ENCODE peak calls at places on chromosome 17, in nine cellular contexts. K is GF-D8, S is NCI-H2081, F is T47D, A is neural crest cell, X is left colon, I is NCI-H1417, L is T follicular helper cell, G is heart left ventricle. C is an unnamed sample.
A peak's percentile ranks its signal among the peaks of the same experiment; 100 is the strongest.

GRCh38 chr17:16940116-16940881 is 31.6 kb downstream of the TNFRSF13B start:
- DNase-seq in K (no peak), S (no peak), F (no peak), A (no peak), X (no peak), I (no peak), L (no peak), G (no peak), C (peak; percentile 37)

GRCh38 chr17:79741751-79742588 is 11.2 kb downstream of the ENPP7 start:
- DNase-seq in K (peak; percentile 2), S (peak; percentile 69), F (peak; percentile 90), A (peak; percentile 96), X (peak; percentile 79), I (peak; percentile 87), L (peak; percentile 58), G (peak; percentile 88), C (peak; percentile 83)

GRCh38 chr17:75995385-75995925 is 5.2 kb upstream of the CDK3 start:
- DNase-seq in K (no peak), S (no peak), F (no peak), A (no peak), X (no peak), I (no peak), L (no peak), G (peak; percentile 12), C (no peak)

GRCh38 chr17:59763861-59764260 is 56.4 kb downstream of the VMP1 start:
- DNase-seq in K (no peak), S (no peak), F (no peak), A (no peak), X (no peak), I (no peak), L (no peak), G (no peak), C (no peak)

GRCh38 chr17:15348030-15348429 is 6.6 kb upstream of the TEKT3 start:
- DNase-seq in K (no peak), S (peak; percentile 18), F (no peak), A (no peak), X (peak; percentile 86), I (peak; percentile 21), L (no peak), G (no peak), C (no peak)

GRCh38 chr17:79733692-79734070 is 2.9 kb downstream of the ENPP7 start:
- DNase-seq in K (no peak), S (no peak), F (no peak), A (no peak), X (no peak), I (no peak), L (no peak), G (no peak), C (no peak)

GRCh38 chr17:50817838-50818237 is 17.5 kb upstream of the WFIKKN2 start:
- DNase-seq in K (no peak), S (no peak), F (no peak), A (no peak), X (no peak), I (no peak), L (no peak), G (no peak), C (no peak)

GRCh38 chr17:74870512-74870911 is 2.3 kb downstream of the FDXR start:
- DNase-seq in K (no peak), S (no peak), F (no peak), A (no peak), X (no peak), I (no peak), L (no peak), G (no peak), C (no peak)

GRCh38 chr17:20111538-20111937 is 102.4 kb downstream of the SPECC1 start:
- DNase-seq in K (no peak), S (no peak), F (no peak), A (no peak), X (no peak), I (no peak), L (no peak), G (no peak), C (no peak)

GRCh38 chr17:77096570-77097214 is 44.1 kb upstream of the SEC14L1 start:
- DNase-seq in K (no peak), S (peak; percentile 29), F (no peak), A (no peak), X (no peak), I (no peak), L (no peak), G (no peak), C (no peak)

GRCh38 chr17:31878703-31879073 is 19.6 kb upstream of the COPRS start:
- DNase-seq in K (no peak), S (no peak), F (no peak), A (no peak), X (no peak), I (no peak), L (no peak), G (no peak), C (no peak)

GRCh38 chr17:11940904-11941303 is 56.4 kb downstream of the ZNF18 start:
- DNase-seq in K (no peak), S (no peak), F (no peak), A (no peak), X (no peak), I (no peak), L (no peak), G (no peak), C (no peak)

GRCh38 chr17:49210158-49211029 is at the start of the genes ABI3 and GNGT2:
- DNase-seq in K (no peak), S (no peak), F (no peak), A (no peak), X (peak; percentile 54), I (no peak), L (peak; percentile 44), G (peak; percentile 69), C (peak; percentile 59)

GRCh38 chr17:46117117-46117516 is 76.1 kb downstream of the KANSL1 start:
- DNase-seq in K (no peak), S (no peak), F (no peak), A (no peak), X (no peak), I (no peak), L (no peak), G (no peak), C (no peak)

GRCh38 chr17:21213491-21214014 is 408 bp downstream of the TMEM11 start:
- DNase-seq in K (no peak), S (no peak), F (peak; percentile 27), A (no peak), X (peak; percentile 63), I (no peak), L (peak; percentile 7), G (peak; percentile 77), C (peak; percentile 74)

GRCh38 chr17:33653389-33653788 is 360.3 kb upstream of the ASIC2 start:
- DNase-seq in K (no peak), S (no peak), F (no peak), A (no peak), X (no peak), I (no peak), L (no peak), G (no peak), C (no peak)

GRCh38 chr17:72954595-72954994 is 137.9 kb downstream of the SLC39A11 start:
- DNase-seq in K (no peak), S (no peak), F (no peak), A (no peak), X (no peak), I (no peak), L (no peak), G (no peak), C (no peak)

GRCh38 chr17:79979841-79980215 is 55.8 kb downstream of the TBC1D16 start:
- DNase-seq in K (no peak), S (no peak), F (no peak), A (no peak), X (no peak), I (no peak), L (no peak), G (no peak), C (peak; percentile 20)

GRCh38 chr17:143785-144281 is 6.5 kb downstream of the SCGB1C2 start:
- DNase-seq in K (no peak), S (peak; percentile 57), F (peak; percentile 89), A (peak; percentile 98), X (peak; percentile 85), I (peak; percentile 83), L (peak; percentile 77), G (peak; percentile 92), C (peak; percentile 85)

GRCh38 chr17:2024572-2025219 is 438 bp downstream of the RTN4RL1 start:
- DNase-seq in K (no peak), S (no peak), F (no peak), A (no peak), X (no peak), I (no peak), L (no peak), G (no peak), C (no peak)

GRCh38 chr17:60167095-60167741 is 17.4 kb downstream of the CA4 start:
- DNase-seq in K (no peak), S (peak; percentile 84), F (no peak), A (no peak), X (no peak), I (no peak), L (no peak), G (no peak), C (no peak)

GRCh38 chr17:56867948-56868376 is 34.0 kb downstream of the DGKE start:
- DNase-seq in K (no peak), S (peak; percentile 15), F (no peak), A (no peak), X (no peak), I (no peak), L (no peak), G (no peak), C (no peak)

GRCh38 chr17:41860254-41860931 is 4.8 kb downstream of the KLHL11 start:
- DNase-seq in K (no peak), S (no peak), F (no peak), A (no peak), X (no peak), I (no peak), L (no peak), G (no peak), C (no peak)

GRCh38 chr17:27947005-27947406 is 53.8 kb upstream of the LYRM9 start:
- DNase-seq in K (no peak), S (no peak), F (no peak), A (no peak), X (no peak), I (no peak), L (no peak), G (no peak), C (no peak)

GRCh38 chr17:63337579-63337978 is 108.5 kb downstream of the CYB561 start:
- DNase-seq in K (no peak), S (no peak), F (no peak), A (no peak), X (no peak), I (no peak), L (no peak), G (no peak), C (no peak)

GRCh38 chr17:76437467-76438402 is 15.2 kb downstream of the UBE2O start:
- DNase-seq in K (no peak), S (peak; percentile 88), F (no peak), A (no peak), X (no peak), I (no peak), L (no peak), G (no peak), C (no peak)

GRCh38 chr17:35679007-35679682 is 52.3 kb upstream of the RASL10B start:
- DNase-seq in K (no peak), S (no peak), F (no peak), A (no peak), X (no peak), I (no peak), L (no peak), G (no peak), C (no peak)

GRCh38 chr17:51590071-51590470 is 329.7 kb downstream of the UTP18 start:
- DNase-seq in K (no peak), S (no peak), F (no peak), A (no peak), X (no peak), I (peak; percentile 89), L (no peak), G (no peak), C (no peak)

GRCh38 chr17:1124238-1124699 is 55.5 kb downstream of the ABR start:
- DNase-seq in K (no peak), S (no peak), F (no peak), A (no peak), X (no peak), I (no peak), L (no peak), G (no peak), C (no peak)